ENCODE peak calls at places on chromosomes 16 and 17, in nine cellular contexts. Y is lower leg skin, E is heart left ventricle, U is tibial nerve, G is breast epithelium, J is adrenal gland, P is IMR-90, R is A549, Q is gastrocnemius medialis. K is an unnamed sample.

GRCh38 chr17:65485388-65486299 is 75.8 kb downstream of the AXIN2 start:
- DNase-seq in Y (no peak), E (peak; percentile 33), Q (no peak), R (no peak), G (peak; percentile 23), J (no peak), P (no peak), U (no peak), K (no peak)

GRCh38 chr17:75645889-75646625 is 12.8 kb downstream of the SMIM5 start:
- DNase-seq in J (no peak), G (peak; percentile 46), Y (no peak), U (no peak), P (no peak), R (peak; percentile 94), Q (no peak), E (no peak), K (no peak)

GRCh38 chr16:12902511-12903324 is 1.3 kb downstream of the SHISA9 start:
- DNase-seq in E (no peak), P (no peak), Y (no peak), U (no peak), J (no peak), R (no peak), Q (no peak), G (no peak), K (no peak)

GRCh38 chr17:280901-281300 is 71.7 kb downstream of the RPH3AL start:
- DNase-seq in U (no peak), R (no peak), J (no peak), P (no peak), E (peak; percentile 8), Q (no peak), Y (peak; percentile 70), G (no peak), K (no peak)

GRCh38 chr17:51341457-51341856 is 81.1 kb downstream of the UTP18 start:
- DNase-seq in Y (peak; percentile 52), P (no peak), U (no peak), R (no peak), Q (no peak), G (no peak), E (no peak), J (no peak), K (no peak)

GRCh38 chr17:64679710-64680216 is 17.7 kb upstream of the SMURF2 start:
- DNase-seq in E (peak; percentile 43), R (peak; percentile 95), Q (no peak), G (no peak), P (peak; percentile 99), J (no peak), U (no peak), Y (no peak), K (peak; percentile 59)

GRCh38 chr17:68446626-68447041 is 10.7 kb downstream of the WIPI1 start:
- DNase-seq in P (no peak), G (no peak), E (no peak), J (no peak), Q (no peak), R (no peak), U (no peak), Y (peak; percentile 37), K (no peak)

GRCh38 chr17:80254396-80255241 is 6.0 kb upstream of the RNF213 start:
- DNase-seq in U (peak; percentile 23), Q (peak; percentile 44), G (peak; percentile 51), R (peak; percentile 99), Y (no peak), P (peak; percentile 91), E (no peak), J (peak; percentile 66), K (peak; percentile 93)

GRCh38 chr16:518858-519257 is 8.7 kb upstream of the CAPN15 start:
- DNase-seq in Q (peak; percentile 61), Y (no peak), U (no peak), G (no peak), J (no peak), E (no peak), R (no peak), P (no peak), K (no peak)

GRCh38 chr16:84822990-84823389 is 3.2 kb downstream of the CRISPLD2 start:
- DNase-seq in J (no peak), Y (no peak), G (no peak), P (no peak), Q (no peak), E (no peak), U (no peak), R (no peak), K (no peak)

GRCh38 chr16:457732-458400 is 32.4 kb downstream of the RAB11FIP3 start:
- DNase-seq in Q (no peak), Y (no peak), J (no peak), R (peak; percentile 57), P (no peak), G (no peak), U (no peak), E (no peak), K (no peak)

GRCh38 chr16:57704905-57705852 is 10.6 kb downstream of the DRC7 start:
- DNase-seq in J (no peak), E (no peak), U (no peak), Q (no peak), R (no peak), G (no peak), Y (peak; percentile 68), P (no peak), K (no peak)

GRCh38 chr17:64393000-64393402 is 2.3 kb upstream of the PECAM1 start:
- DNase-seq in P (no peak), Q (no peak), J (no peak), G (no peak), U (no peak), E (no peak), R (no peak), Y (no peak), K (no peak)

GRCh38 chr16:58471209-58471975 is 28.6 kb upstream of the NDRG4 start:
- DNase-seq in Q (no peak), R (no peak), E (peak; percentile 43), Y (no peak), P (no peak), J (no peak), U (no peak), G (no peak), K (no peak)

DNA sequence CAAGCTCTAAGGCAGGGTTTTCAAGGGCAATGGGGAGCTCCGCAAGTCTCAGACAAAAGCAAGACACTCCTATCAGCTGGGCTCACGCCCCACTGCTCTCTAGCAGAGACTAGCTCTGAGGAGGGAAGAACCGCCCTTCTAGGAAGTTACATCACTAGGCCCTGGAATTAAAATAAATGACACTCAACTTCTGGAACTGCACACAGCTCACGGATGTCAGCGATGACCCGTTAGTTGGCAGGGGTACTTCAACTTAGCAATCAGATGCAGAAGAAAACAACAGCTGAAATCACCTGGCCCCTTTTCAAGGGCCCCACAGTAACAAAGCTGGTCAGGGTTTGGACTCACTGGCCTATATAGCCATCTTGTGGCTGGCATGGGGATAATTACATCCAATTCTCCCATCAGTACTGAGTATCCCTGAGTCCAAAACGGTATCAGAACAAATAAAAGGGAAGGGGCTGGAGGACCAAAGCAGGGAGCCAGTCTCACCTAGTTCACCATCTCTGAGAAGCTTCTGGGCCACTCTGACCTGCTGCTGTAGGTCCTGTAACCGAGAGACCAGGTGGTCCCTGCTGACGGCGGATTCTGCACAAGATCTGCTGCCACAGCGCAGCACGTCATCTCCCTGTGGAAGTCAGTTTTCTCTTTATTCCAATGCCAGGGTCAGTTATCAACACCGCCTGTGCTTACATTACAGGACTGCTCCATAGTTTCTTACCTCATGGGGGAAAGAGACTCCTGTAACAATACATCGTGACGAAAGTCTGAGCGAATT is 22.2 kb downstream of the SERPINF1 start:
- DNase-seq in E (peak; percentile 83), P (peak; percentile 86), Q (peak; percentile 99), J (peak; percentile 81), R (peak; percentile 68), G (peak; percentile 87), U (peak; percentile 97), Y (peak; percentile 97), K (no peak)
- TF ChIP-seq POLR2A in E (no peak), P (no peak), Q (peak; percentile 94), J (peak; percentile 19), R (no peak), G (no peak), U (peak; percentile 52), Y (no peak), K (no peak)

DNA sequence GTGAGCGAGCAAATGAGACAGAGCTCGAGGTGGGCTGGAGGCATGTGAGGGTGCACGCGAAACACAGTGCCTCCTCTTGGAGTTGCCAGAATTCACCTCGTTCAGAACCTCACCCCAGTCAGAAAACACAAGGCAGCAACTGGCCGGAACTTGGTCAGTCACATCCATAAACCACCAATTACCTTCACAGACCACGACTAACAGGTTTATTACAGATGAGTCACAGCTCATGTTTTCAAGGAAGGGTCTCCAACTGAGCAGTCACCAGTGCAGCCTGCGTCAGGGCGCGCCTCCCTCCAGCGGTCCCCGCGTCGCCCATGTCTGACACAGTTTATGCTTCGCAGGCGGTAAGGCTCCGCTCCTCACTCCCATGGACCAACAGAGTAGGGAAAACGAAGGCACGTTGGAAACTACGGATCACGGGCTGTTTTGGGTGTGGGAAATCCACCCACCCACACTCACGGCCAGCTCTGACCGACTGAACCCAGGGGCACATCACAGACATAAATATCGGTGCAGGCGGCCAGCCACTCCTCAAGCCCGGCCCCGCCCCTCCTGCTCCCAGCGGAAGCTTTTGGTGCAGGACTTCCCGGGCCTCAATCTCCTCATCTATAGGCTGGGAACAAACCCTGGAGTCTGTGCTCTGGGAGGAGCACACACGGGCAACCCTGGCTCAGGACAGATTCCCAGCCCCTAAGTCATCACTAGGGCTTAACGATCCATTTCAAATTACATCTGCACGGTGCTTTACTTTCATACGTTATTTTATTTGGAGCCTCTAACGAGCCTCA is 126.2 kb downstream of the ZNF778 start:
- DNase-seq in J (no peak), Y (no peak), E (no peak), Q (no peak), R (no peak), G (no peak), P (peak; percentile 53), U (no peak), K (peak; percentile 50)
- TF ChIP-seq POLR2A in J (no peak), Y (no peak), E (no peak), Q (no peak), R (no peak), G (no peak), P (no peak), U (no peak), K (no peak)

GRCh38 chr16:20806168-20807050 is at the start of the genes ERI2 and REXO5:
- DNase-seq in Q (peak; percentile 87), R (peak; percentile 96), G (peak; percentile 86), Y (peak; percentile 97), E (peak; percentile 93), J (peak; percentile 91), U (peak; percentile 86), P (peak; percentile 94), K (peak; percentile 77)
- TF ChIP-seq POLR2A in Q (peak; percentile 44), R (peak; percentile 76), G (no peak), Y (no peak), E (no peak), J (peak; percentile 18), U (no peak), P (peak; percentile 79), K (peak; percentile 72)

DNA sequence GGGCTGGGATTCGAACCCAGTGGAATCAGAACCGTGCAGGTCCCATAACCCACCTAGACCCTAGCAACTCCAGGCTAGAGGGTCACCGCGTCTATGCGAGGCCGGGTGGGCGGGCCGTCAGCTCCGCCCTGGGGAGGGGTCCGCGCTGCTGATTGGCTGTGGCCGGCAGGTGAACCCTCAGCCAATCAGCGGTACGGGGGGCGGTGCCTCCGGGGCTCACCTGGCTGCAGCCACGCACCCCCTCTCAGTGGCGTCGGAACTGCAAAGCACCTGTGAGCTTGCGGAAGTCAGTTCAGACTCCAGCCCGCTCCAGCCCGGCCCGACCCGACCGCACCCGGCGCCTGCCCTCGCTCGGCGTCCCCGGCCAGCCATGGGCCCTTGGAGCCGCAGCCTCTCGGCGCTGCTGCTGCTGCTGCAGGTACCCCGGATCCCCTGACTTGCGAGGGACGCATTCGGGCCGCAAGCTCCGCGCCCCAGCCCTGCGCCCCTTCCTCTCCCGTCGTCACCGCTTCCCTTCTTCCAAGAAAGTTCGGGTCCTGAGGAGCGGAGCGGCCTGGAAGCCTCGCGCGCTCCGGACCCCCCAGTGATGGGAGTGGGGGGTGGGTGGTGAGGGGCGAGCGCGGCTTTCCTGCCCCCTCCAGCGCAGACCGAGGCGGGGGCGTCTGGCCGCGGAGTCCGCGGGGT is at the start of gene CDH1:
- DNase-seq in G (peak; percentile 94), R (no peak), U (no peak), P (no peak), E (no peak), Y (peak; percentile 92), J (no peak), Q (no peak), K (no peak)
- TF ChIP-seq POLR2A in G (peak; percentile 85), R (no peak), U (no peak), P (no peak), E (no peak), Y (no peak), J (no peak), Q (no peak), K (no peak)

K was measured in H54.